ENCODE peak calls at places on chromosomes 1 and 21, in five cellular contexts. K is WTC11, V is A549, U is GM12878, G is K562. M is an unnamed sample.

GRCh38 chr1:174740248-174740990 is 259.3 kb upstream of the CACYBP start:
- DNase-seq in K (no peak), V (no peak), U (no peak), G (no peak), M (peak)

GRCh38 chr1:32919811-32920733 is 18.9 kb upstream of the TMEM54 start:
- DNase-seq in K (no peak), V (no peak), U (no peak), G (peak), M (no peak)

GRCh38 chr21:45455321-45456013 is 50.5 kb downstream of the COL18A1 start:
- DNase-seq in K (no peak), V (no peak), U (no peak), G (no peak), M (no peak)

GRCh38 chr1:89993541-89993940 is 1.4 kb upstream of the ZNF326 start:
- DNase-seq in K (no peak), V (no peak), U (no peak), G (no peak), M (no peak)

GRCh38 chr1:248751635-248752034 is 3.9 kb downstream of the LYPD8 start:
- DNase-seq in K (no peak), V (no peak), U (no peak), G (no peak), M (no peak)

GRCh38 chr1:15384301-15384901 is 25.3 kb upstream of the EFHD2 start:
- DNase-seq in K (peak), V (no peak), U (peak), G (peak), M (no peak)

GRCh38 chr1:47906009-47906432 is 91.2 kb downstream of the TRABD2B start:
- DNase-seq in K (no peak), V (no peak), U (no peak), G (no peak), M (peak)

GRCh38 chr1:223776826-223777454 is 64.6 kb downstream of the CAPN2 start:
- DNase-seq in K (no peak), V (no peak), U (no peak), G (peak), M (no peak)

GRCh38 chr1:59151860-59152259 is 145.0 kb upstream of the FGGY start:
- DNase-seq in K (no peak), V (no peak), U (no peak), G (no peak), M (no peak)

GRCh38 chr1:179706339-179706941 is 36.7 kb upstream of the FAM163A start:
- DNase-seq in K (peak), V (peak), U (no peak), G (peak), M (peak)

GRCh38 chr1:12480748-12481362 is 137.2 kb downstream of the DHRS3 start:
- DNase-seq in K (no peak), V (peak), U (no peak), G (peak), M (no peak)

GRCh38 chr1:54883349-54884102 is 3.5 kb downstream of the DHCR24 start:
- DNase-seq in K (no peak), V (no peak), U (no peak), G (no peak), M (peak)

GRCh38 chr1:200542162-200542561 is 78.4 kb downstream of the KIF14 start:
- DNase-seq in K (no peak), V (no peak), U (no peak), G (no peak), M (no peak)

GRCh38 chr1:12341667-12342066 is 111.8 kb downstream of the VPS13D start:
- DNase-seq in K (no peak), V (no peak), U (no peak), G (no peak), M (no peak)

GRCh38 chr1:101308935-101309333 is 72.1 kb downstream of the S1PR1 start:
- DNase-seq in K (no peak), V (no peak), U (no peak), G (no peak), M (no peak)

GRCh38 chr1:180163044-180163443 is 8.4 kb downstream of the QSOX1 start:
- DNase-seq in K (no peak), V (no peak), U (no peak), G (no peak), M (no peak)

GRCh38 chr1:209389258-209389657 is 194.3 kb upstream of the CAMK1G start:
- DNase-seq in K (no peak), V (peak), U (no peak), G (no peak), M (no peak)

GRCh38 chr1:234924450-234925355 is 203.9 kb downstream of the TOMM20 start:
- DNase-seq in K (no peak), V (no peak), U (no peak), G (no peak), M (no peak)

GRCh38 chr1:26112407-26112775 is 767 bp downstream of the PDIK1L start:
- DNase-seq in K (no peak), V (no peak), U (no peak), G (no peak), M (no peak)

GRCh38 chr1:39159224-39160036 is 45.1 kb upstream of the MACF1 start:
- DNase-seq in K (no peak), V (no peak), U (no peak), G (no peak), M (peak)

GRCh38 chr1:87833158-87833557 is 504.5 kb downstream of the LMO4 start:
- DNase-seq in K (no peak), V (no peak), U (no peak), G (no peak), M (no peak)

GRCh38 chr1:79732950-79733349 is 726.4 kb upstream of the ADGRL4 start:
- DNase-seq in K (no peak), V (no peak), U (no peak), G (no peak), M (no peak)

GRCh38 chr1:40344597-40344996 is 27.5 kb upstream of the COL9A2 start:
- DNase-seq in K (no peak), V (no peak), U (no peak), G (no peak), M (peak)

GRCh38 chr1:210857724-210858123 is 276.2 kb downstream of the KCNH1 start:
- DNase-seq in K (no peak), V (no peak), U (no peak), G (no peak), M (no peak)

GRCh38 chr1:17678011-17678410 is 77.1 kb upstream of the ACTL8 start:
- DNase-seq in K (no peak), V (no peak), U (no peak), G (no peak), M (no peak)

GRCh38 chr1:165828103-165828558 is 717 bp downstream of the UCK2 start:
- DNase-seq in K (peak), V (peak), U (no peak), G (peak), M (peak)

GRCh38 chr1:221141606-221142285 is 262.5 kb downstream of the HLX start:
- DNase-seq in K (no peak), V (no peak), U (no peak), G (no peak), M (no peak)

GRCh38 chr1:205417884-205418283 is 4.0 kb downstream of the LEMD1 start:
- DNase-seq in K (no peak), V (no peak), U (no peak), G (no peak), M (no peak)

GRCh38 chr1:44842763-44843655 is at the start of gene PTCH2:
- DNase-seq in K (peak), V (peak), U (no peak), G (peak), M (peak)

GRCh38 chr21:32481875-32482408 is 69.4 kb downstream of the EVA1C start:
- DNase-seq in K (no peak), V (no peak), U (no peak), G (no peak), M (no peak)

GRCh38 chr1:209354111-209354839 is 229.2 kb upstream of the CAMK1G start:
- DNase-seq in K (peak), V (peak), U (no peak), G (peak), M (peak)

GRCh38 chr1:85343612-85344255 is 67.3 kb upstream of the BCL10 start:
- DNase-seq in K (no peak), V (no peak), U (no peak), G (no peak), M (peak)

GRCh38 chr1:234295039-234295438 is 78.2 kb upstream of the COA6 start:
- DNase-seq in K (no peak), V (no peak), U (no peak), G (no peak), M (no peak)

GRCh38 chr1:163357378-163357777 is 35.6 kb downstream of the NUF2 start:
- DNase-seq in K (no peak), V (no peak), U (no peak), G (no peak), M (peak)
- TF ChIP-seq ESRRA in K (no peak), V (no peak), U (no peak), G (peak), M (no peak)

GRCh38 chr1:1669468-1670440 is 10.9 kb upstream of the CDK11B start:
- DNase-seq in K (no peak), V (no peak), U (no peak), G (no peak), M (no peak)
- TF ChIP-seq ESRRA in K (no peak), V (no peak), U (no peak), G (no peak), M (no peak)

DNA sequence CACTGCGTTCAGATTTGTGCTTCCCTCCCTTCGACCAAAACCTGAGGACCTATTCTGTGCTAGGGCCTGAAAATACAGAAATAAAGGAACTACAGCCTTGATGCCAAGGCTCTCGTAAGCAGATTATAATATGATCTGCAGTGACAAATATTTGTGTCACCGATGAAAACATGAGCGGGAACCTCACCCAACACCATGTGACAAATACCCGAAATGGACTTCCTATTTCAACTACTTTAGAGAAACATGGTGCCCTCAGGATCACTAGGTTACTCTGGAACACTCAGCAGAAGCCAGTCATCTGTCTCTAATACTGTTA is 517 bp upstream of the VAMP3 start:
- DNase-seq in K (no peak), V (peak), U (no peak), G (no peak), M (no peak)
- TF ChIP-seq ESRRA in K (no peak), V (no peak), U (no peak), G (no peak), M (no peak)

GRCh38 chr1:197481101-197481500 is 213.0 kb downstream of the CRB1 start:
- DNase-seq in K (no peak), V (no peak), U (no peak), G (no peak), M (no peak)
- TF ChIP-seq ESRRA in K (no peak), V (no peak), U (no peak), G (no peak), M (no peak)

GRCh38 chr1:238767321-238767720 is 619.0 kb upstream of the CHRM3 start:
- DNase-seq in K (no peak), V (no peak), U (no peak), G (no peak), M (no peak)
- TF ChIP-seq ESRRA in K (no peak), V (no peak), U (no peak), G (no peak), M (no peak)

DNA sequence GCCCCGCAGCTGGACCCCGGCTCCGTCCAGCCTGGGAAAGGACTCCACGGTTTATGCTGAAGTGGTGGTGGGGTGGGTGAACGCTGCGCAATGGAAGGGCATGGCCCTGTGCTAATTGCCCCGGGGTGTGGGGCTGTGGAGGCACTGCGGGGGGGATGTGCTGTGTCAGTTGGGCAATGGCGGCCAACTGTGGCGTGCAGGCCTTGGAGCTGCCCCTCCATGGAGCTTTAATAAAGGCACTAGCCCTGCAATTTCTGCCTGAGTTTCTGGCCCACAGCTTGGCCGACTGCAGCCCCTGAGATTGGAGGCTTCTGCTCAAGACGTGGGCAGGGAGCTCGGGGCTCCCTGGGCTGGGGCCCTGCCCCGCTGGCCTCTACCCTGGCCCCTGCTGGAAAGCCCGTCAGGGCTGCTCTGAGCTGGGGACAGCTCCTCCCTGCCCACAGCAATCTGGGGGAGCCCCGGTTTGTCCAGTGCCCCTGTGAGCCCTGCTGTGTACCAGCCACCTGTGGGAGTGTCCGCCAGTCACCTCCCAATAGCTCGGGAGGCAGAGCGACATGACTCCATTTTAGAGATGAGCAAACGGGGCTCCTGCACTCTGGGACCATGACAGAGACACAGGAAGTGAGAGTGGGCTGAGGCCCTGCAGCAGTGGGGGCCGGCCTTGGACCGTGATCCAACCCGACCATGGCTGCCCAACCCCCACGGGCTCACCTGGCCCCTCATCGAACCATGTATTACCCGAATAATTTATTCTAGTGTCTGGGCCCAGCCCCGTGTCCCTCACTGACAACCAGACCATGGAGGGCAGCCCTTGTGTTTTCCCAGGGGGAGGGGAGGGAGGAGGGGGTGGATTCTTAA is 8.7 kb upstream of the TNFRSF14 start:
- DNase-seq in K (no peak), V (no peak), U (no peak), G (no peak), M (no peak)
- TF ChIP-seq ESRRA in K (no peak), V (no peak), U (no peak), G (no peak), M (no peak)

M was measured in HepG2.